ENCODE peak calls at places on chromosome 18, in seven cellular contexts. One of them, this sample, is unnamed.

GRCh38 chr18:29034113-29034856 is 857.4 kb upstream of the CDH2 start:
- DNase-seq in GM13976: no peak
- DNase-seq in left ventricle myocardium inferior: no peak
- DNase-seq in left lung: no peak
- DNase-seq in progenitor cell of endocrine pancreas: no peak
- DNase-seq in AG04450: no peak
- DNase-seq in sigmoid colon: no peak
- DNase-seq in this sample: peak

GRCh38 chr18:48026216-48026615 is 95.8 kb upstream of the SMAD2 start:
- DNase-seq in GM13976: no peak
- DNase-seq in left ventricle myocardium inferior: no peak
- DNase-seq in left lung: peak
- DNase-seq in progenitor cell of endocrine pancreas: no peak
- DNase-seq in AG04450: no peak
- DNase-seq in sigmoid colon: peak
- DNase-seq in this sample: no peak

GRCh38 chr18:57434536-57435494 is at the start of gene ONECUT2:
- DNase-seq in GM13976: peak
- DNase-seq in left ventricle myocardium inferior: peak
- DNase-seq in left lung: peak
- DNase-seq in progenitor cell of endocrine pancreas: peak
- DNase-seq in AG04450: peak
- DNase-seq in sigmoid colon: peak
- DNase-seq in this sample: peak

GRCh38 chr18:48035556-48035860 is 105.0 kb upstream of the SMAD2 start:
- DNase-seq in GM13976: no peak
- DNase-seq in left ventricle myocardium inferior: no peak
- DNase-seq in left lung: peak
- DNase-seq in progenitor cell of endocrine pancreas: no peak
- DNase-seq in AG04450: no peak
- DNase-seq in sigmoid colon: peak
- DNase-seq in this sample: no peak

GRCh38 chr18:2326999-2327398 is 244.3 kb downstream of the METTL4 start:
- DNase-seq in GM13976: no peak
- DNase-seq in left ventricle myocardium inferior: no peak
- DNase-seq in left lung: no peak
- DNase-seq in progenitor cell of endocrine pancreas: no peak
- DNase-seq in AG04450: no peak
- DNase-seq in sigmoid colon: no peak
- DNase-seq in this sample: no peak

GRCh38 chr18:22136395-22136794 is 33.0 kb upstream of the GATA6 start:
- DNase-seq in GM13976: no peak
- DNase-seq in left ventricle myocardium inferior: no peak
- DNase-seq in left lung: no peak
- DNase-seq in progenitor cell of endocrine pancreas: no peak
- DNase-seq in AG04450: no peak
- DNase-seq in sigmoid colon: no peak
- DNase-seq in this sample: peak

GRCh38 chr18:12257996-12258718 is 4.0 kb downstream of the CIDEA start:
- DNase-seq in GM13976: no peak
- DNase-seq in left ventricle myocardium inferior: no peak
- DNase-seq in left lung: no peak
- DNase-seq in progenitor cell of endocrine pancreas: no peak
- DNase-seq in AG04450: no peak
- DNase-seq in sigmoid colon: no peak
- DNase-seq in this sample: no peak

GRCh38 chr18:74331404-74331803 is 15.8 kb downstream of the C18orf63 start:
- DNase-seq in GM13976: no peak
- DNase-seq in left ventricle myocardium inferior: no peak
- DNase-seq in left lung: no peak
- DNase-seq in progenitor cell of endocrine pancreas: no peak
- DNase-seq in AG04450: peak
- DNase-seq in sigmoid colon: no peak
- DNase-seq in this sample: peak

GRCh38 chr18:50268022-50268747 is 1.9 kb upstream of the CFAP53 start:
- DNase-seq in GM13976: peak
- DNase-seq in left ventricle myocardium inferior: peak
- DNase-seq in left lung: peak
- DNase-seq in progenitor cell of endocrine pancreas: peak
- DNase-seq in AG04450: no peak
- DNase-seq in sigmoid colon: peak
- DNase-seq in this sample: no peak

GRCh38 chr18:53101719-53102118 is 761.7 kb downstream of the DCC start:
- DNase-seq in GM13976: no peak
- DNase-seq in left ventricle myocardium inferior: no peak
- DNase-seq in left lung: no peak
- DNase-seq in progenitor cell of endocrine pancreas: no peak
- DNase-seq in AG04450: no peak
- DNase-seq in sigmoid colon: no peak
- DNase-seq in this sample: no peak

GRCh38 chr18:78526923-78527775 is 452.5 kb upstream of the SALL3 start:
- DNase-seq in GM13976: no peak
- DNase-seq in left ventricle myocardium inferior: no peak
- DNase-seq in left lung: no peak
- DNase-seq in progenitor cell of endocrine pancreas: no peak
- DNase-seq in AG04450: no peak
- DNase-seq in sigmoid colon: no peak
- DNase-seq in this sample: no peak

GRCh38 chr18:36194719-36195315 is 7.5 kb downstream of the MOCOS start:
- DNase-seq in GM13976: no peak
- DNase-seq in left ventricle myocardium inferior: no peak
- DNase-seq in left lung: no peak
- DNase-seq in progenitor cell of endocrine pancreas: no peak
- DNase-seq in AG04450: no peak
- DNase-seq in sigmoid colon: no peak
- DNase-seq in this sample: no peak

GRCh38 chr18:46406539-46406932 is 250.5 kb downstream of the LOXHD1 start:
- DNase-seq in GM13976: no peak
- DNase-seq in left ventricle myocardium inferior: no peak
- DNase-seq in left lung: no peak
- DNase-seq in progenitor cell of endocrine pancreas: no peak
- DNase-seq in AG04450: no peak
- DNase-seq in sigmoid colon: no peak
- DNase-seq in this sample: peak

GRCh38 chr18:46407471-46408166 is 249.4 kb downstream of the LOXHD1 start:
- DNase-seq in GM13976: no peak
- DNase-seq in left ventricle myocardium inferior: no peak
- DNase-seq in left lung: no peak
- DNase-seq in progenitor cell of endocrine pancreas: no peak
- DNase-seq in AG04450: no peak
- DNase-seq in sigmoid colon: peak
- DNase-seq in this sample: peak

GRCh38 chr18:46411191-46411590 is 245.8 kb downstream of the LOXHD1 start:
- DNase-seq in GM13976: no peak
- DNase-seq in left ventricle myocardium inferior: no peak
- DNase-seq in left lung: no peak
- DNase-seq in progenitor cell of endocrine pancreas: no peak
- DNase-seq in AG04450: no peak
- DNase-seq in sigmoid colon: no peak
- DNase-seq in this sample: no peak

GRCh38 chr18:46405832-46406538 is 251.0 kb downstream of the LOXHD1 start:
- DNase-seq in GM13976: no peak
- DNase-seq in left ventricle myocardium inferior: no peak
- DNase-seq in left lung: no peak
- DNase-seq in progenitor cell of endocrine pancreas: no peak
- DNase-seq in AG04450: no peak
- DNase-seq in sigmoid colon: no peak
- DNase-seq in this sample: no peak

DNA sequence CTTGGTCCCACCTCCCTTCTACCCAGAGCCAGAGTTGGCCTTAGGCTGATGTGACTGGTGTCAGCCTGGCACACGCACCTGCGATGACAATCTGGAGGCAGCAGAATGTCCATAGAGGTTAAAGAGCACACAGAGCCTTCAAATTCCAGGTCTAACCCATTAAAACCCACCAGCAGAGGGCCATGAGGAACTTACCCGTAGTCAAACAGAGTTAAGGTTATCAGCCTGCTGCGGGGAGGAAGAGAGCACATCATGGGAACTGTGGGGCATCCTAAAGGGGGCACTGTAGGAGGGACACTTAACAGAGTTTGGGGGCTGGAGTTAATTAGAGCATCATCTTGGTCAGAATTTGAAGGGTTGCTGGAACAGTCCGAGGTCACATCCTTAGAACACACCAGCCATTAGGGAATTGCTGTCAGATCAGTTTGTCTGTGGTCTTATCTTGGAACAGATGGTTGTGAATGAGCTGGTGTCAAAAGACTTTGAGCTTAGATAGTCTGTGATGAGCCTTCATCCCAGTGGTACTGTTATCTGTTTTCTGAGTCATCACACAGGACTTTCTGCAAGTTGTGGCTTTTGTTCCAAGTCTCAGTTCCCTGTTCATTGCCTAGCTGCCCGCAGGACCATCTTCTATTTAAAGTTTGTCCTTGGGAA is 248.6 kb downstream of the LOXHD1 start:
- DNase-seq in GM13976: no peak
- DNase-seq in left ventricle myocardium inferior: no peak
- DNase-seq in left lung: no peak
- DNase-seq in progenitor cell of endocrine pancreas: no peak
- DNase-seq in AG04450: no peak
- DNase-seq in sigmoid colon: no peak
- DNase-seq in this sample: no peak
- TF ChIP-seq CTCF in GM13976: no peak
- TF ChIP-seq CTCF in left ventricle myocardium inferior: peak
- TF ChIP-seq CTCF in left lung: no peak
- TF ChIP-seq CTCF in progenitor cell of endocrine pancreas: peak
- TF ChIP-seq CTCF in AG04450: peak
- TF ChIP-seq CTCF in sigmoid colon: no peak
- TF ChIP-seq CTCF in this sample: no peak

DNA sequence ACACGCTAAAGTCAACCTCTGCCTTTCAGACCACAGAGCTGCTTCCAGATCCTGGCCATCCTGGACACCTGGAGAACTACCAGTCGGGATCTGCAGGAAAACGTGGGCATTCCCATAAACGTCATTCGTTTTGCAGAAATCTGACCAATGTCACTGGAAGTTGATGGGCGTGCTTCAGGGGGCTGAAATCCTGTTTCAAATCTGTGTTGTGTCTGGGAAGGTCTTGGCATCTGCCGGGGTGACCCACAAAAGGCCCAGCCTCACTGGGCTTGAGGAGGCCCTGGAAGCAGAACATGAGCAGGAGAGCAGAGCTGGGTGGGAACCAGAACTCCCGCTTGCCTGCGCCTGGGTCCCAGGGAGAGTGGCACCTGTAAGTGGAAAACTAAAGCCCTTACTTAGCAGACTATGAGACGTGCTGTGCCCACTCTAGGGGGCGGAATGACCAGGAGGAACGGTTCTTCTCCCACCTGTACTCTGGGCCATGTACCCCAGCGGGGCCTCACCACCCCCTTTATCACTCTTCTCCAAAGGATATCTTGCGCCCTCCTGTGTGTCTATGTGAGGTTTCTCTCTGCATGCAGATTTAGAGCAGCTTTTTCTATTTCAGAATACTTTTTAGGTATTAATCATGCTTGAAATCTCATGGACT is 200.9 kb downstream of the FAM210A start:
- DNase-seq in GM13976: no peak
- DNase-seq in left ventricle myocardium inferior: no peak
- DNase-seq in left lung: no peak
- DNase-seq in progenitor cell of endocrine pancreas: no peak
- DNase-seq in AG04450: no peak
- DNase-seq in sigmoid colon: no peak
- DNase-seq in this sample: no peak
- TF ChIP-seq CTCF in GM13976: no peak
- TF ChIP-seq CTCF in left ventricle myocardium inferior: no peak
- TF ChIP-seq CTCF in left lung: no peak
- TF ChIP-seq CTCF in progenitor cell of endocrine pancreas: no peak
- TF ChIP-seq CTCF in AG04450: no peak
- TF ChIP-seq CTCF in sigmoid colon: no peak
- TF ChIP-seq CTCF in this sample: no peak

DNA sequence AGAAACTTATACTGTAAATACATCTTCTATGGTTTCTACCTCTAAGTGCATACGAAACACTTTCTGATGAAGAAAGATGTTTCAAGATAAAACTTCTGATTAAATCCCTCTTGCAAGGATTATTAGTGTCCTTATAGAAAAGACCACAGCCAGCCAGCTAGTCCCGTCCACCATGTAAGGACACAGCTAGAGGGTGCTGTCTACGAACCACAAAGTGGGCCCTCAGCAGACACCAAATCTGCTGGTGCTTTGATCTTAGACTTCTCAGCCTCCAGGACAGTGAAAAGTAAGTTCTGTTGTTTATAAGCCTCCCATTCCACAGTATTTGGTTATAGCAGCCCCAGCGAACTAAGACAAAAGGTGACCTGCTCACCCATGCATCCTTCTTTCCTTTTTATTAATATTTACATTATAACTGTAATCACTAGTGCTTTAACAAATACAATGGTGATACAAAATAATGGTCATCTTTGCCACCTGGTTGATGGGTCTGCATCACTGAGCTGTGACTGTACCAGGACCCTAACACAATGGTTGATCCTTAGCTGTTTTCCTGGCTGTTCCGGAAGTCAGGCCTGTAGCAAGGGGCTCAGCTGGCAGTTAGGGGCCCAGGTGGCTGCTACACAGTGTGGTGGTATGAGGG is 108.4 kb upstream of the SMAD7 start:
- DNase-seq in GM13976: no peak
- DNase-seq in left ventricle myocardium inferior: no peak
- DNase-seq in left lung: no peak
- DNase-seq in progenitor cell of endocrine pancreas: no peak
- DNase-seq in AG04450: no peak
- DNase-seq in sigmoid colon: no peak
- DNase-seq in this sample: no peak
- TF ChIP-seq CTCF in GM13976: no peak
- TF ChIP-seq CTCF in left ventricle myocardium inferior: peak
- TF ChIP-seq CTCF in left lung: no peak
- TF ChIP-seq CTCF in progenitor cell of endocrine pancreas: no peak
- TF ChIP-seq CTCF in AG04450: peak
- TF ChIP-seq CTCF in sigmoid colon: no peak
- TF ChIP-seq CTCF in this sample: no peak

GRCh38 chr18:14075196-14075595 is 57.0 kb downstream of the ZNF519 start:
- DNase-seq in GM13976: no peak
- DNase-seq in left ventricle myocardium inferior: no peak
- DNase-seq in left lung: no peak
- DNase-seq in progenitor cell of endocrine pancreas: no peak
- DNase-seq in AG04450: no peak
- DNase-seq in sigmoid colon: no peak
- DNase-seq in this sample: no peak

DNA sequence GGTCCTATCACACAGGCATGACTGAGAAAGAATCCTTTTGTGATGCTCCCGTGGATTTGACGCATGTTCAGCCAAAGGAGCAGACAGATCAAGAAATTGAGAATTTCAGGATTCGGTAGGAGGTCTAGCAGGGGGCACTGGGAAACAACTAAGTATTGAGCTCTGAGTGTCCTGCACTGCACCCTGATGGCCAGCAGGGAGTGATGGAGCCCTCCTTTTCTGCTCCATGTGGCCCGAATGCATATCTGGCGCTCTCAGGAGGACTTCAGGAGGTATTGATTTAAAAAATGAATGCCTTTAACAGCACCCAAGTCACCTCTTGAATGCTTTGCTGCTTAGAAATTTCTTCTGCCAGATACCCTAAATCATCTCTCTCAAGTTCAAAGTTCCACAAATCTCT is 58.0 kb downstream of the ZNF519 start:
- DNase-seq in GM13976: no peak
- DNase-seq in left ventricle myocardium inferior: no peak
- DNase-seq in left lung: no peak
- DNase-seq in progenitor cell of endocrine pancreas: no peak
- DNase-seq in AG04450: no peak
- DNase-seq in sigmoid colon: no peak
- DNase-seq in this sample: no peak
- TF ChIP-seq CTCF in GM13976: no peak
- TF ChIP-seq CTCF in left ventricle myocardium inferior: peak
- TF ChIP-seq CTCF in left lung: no peak
- TF ChIP-seq CTCF in progenitor cell of endocrine pancreas: peak
- TF ChIP-seq CTCF in AG04450: no peak
- TF ChIP-seq CTCF in sigmoid colon: no peak
- TF ChIP-seq CTCF in this sample: no peak